ENCODE peak calls at places on chromosomes 7 and 10, in nine cellular contexts. G is A172; Y is ELR; K is cardiac septum; S is germinal center; O is heart right ventricle; N is stimulated activated CD8-positive, alpha-beta memory T cell treated with anti-CD3 and anti-CD28 coated beads, Interleukin-15, amount 100 ng/mL, for 24 hours; R is NCI-H1092; F is NB4. V is an unnamed sample.

GRCh38 chr7:44964831-44965440 is 13.9 kb downstream of the MYO1G start:
- DNase-seq in Y (no peak), G (no peak), O (no peak), S (no peak), K (peak), F (peak), N (no peak), R (no peak), V (no peak)

GRCh38 chr7:136275794-136276193 is 298.6 kb upstream of the MTPN start:
- DNase-seq in F (no peak), K (no peak), S (no peak), N (no peak), R (no peak), O (no peak), G (no peak), Y (peak), V (no peak)

GRCh38 chr10:46318808-46319207 is 32.0 kb downstream of the ANTXRL start:
- DNase-seq in Y (no peak), R (no peak), O (no peak), N (no peak), S (no peak), K (no peak), G (no peak), F (no peak), V (no peak)

GRCh38 chr7:15446280-15446679 is 115.5 kb downstream of the AGMO start:
- DNase-seq in N (no peak), R (no peak), G (no peak), O (no peak), Y (no peak), F (no peak), S (no peak), K (no peak), V (no peak)

GRCh38 chr7:83020171-83020570 is 142.5 kb downstream of the PCLO start:
- DNase-seq in N (no peak), G (no peak), K (no peak), R (no peak), Y (no peak), F (no peak), S (no peak), O (no peak), V (no peak)

GRCh38 chr10:24448351-24449009 is 239.5 kb downstream of the KIAA1217 start:
- DNase-seq in R (no peak), G (no peak), Y (peak), N (no peak), F (no peak), S (no peak), O (no peak), K (no peak), V (peak)

GRCh38 chr7:30971840-30972563 is 8.2 kb downstream of the GHRHR start:
- DNase-seq in S (no peak), Y (no peak), F (no peak), G (no peak), N (no peak), K (peak), O (no peak), R (no peak), V (no peak)

GRCh38 chr10:88791924-88792323 is 10.6 kb upstream of the LIPM start:
- DNase-seq in Y (peak), R (no peak), S (no peak), K (no peak), G (peak), N (no peak), O (no peak), F (peak), V (peak)

GRCh38 chr10:49288341-49289065 is 10.5 kb upstream of the C10orf71 start:
- DNase-seq in S (no peak), Y (no peak), N (no peak), O (no peak), G (no peak), K (peak), R (no peak), F (no peak), V (no peak)

GRCh38 chr7:106057962-106058901 is 53.9 kb downstream of the SYPL1 start:
- DNase-seq in K (no peak), O (no peak), Y (no peak), G (no peak), R (no peak), N (no peak), S (peak), F (no peak), V (peak)

GRCh38 chr7:142871260-142872105 is 14.1 kb downstream of the TRPV6 start:
- DNase-seq in Y (no peak), F (no peak), G (no peak), K (peak), S (no peak), R (no peak), N (no peak), O (no peak), V (no peak)

GRCh38 chr7:134514663-134515062 is 12.7 kb upstream of the AKR1B10 start:
- DNase-seq in S (peak), O (no peak), F (peak), Y (peak), N (no peak), G (peak), K (no peak), R (peak), V (peak)

GRCh38 chr7:136874393-136875032 is 6.1 kb downstream of the CHRM2 start:
- DNase-seq in Y (peak), G (peak), F (peak), S (no peak), R (no peak), N (no peak), O (no peak), K (no peak), V (peak)

GRCh38 chr7:105937411-105937810 is 25.7 kb upstream of the CDHR3 start:
- DNase-seq in K (no peak), F (no peak), Y (no peak), G (no peak), S (no peak), R (no peak), N (no peak), O (no peak), V (no peak)

GRCh38 chr7:20484366-20484765 is 131.1 kb upstream of the ABCB5 start:
- DNase-seq in Y (no peak), K (no peak), F (no peak), S (no peak), G (no peak), N (no peak), O (no peak), R (no peak), V (peak)

GRCh38 chr7:159039716-159040115 is 105.0 kb downstream of the VIPR2 start:
- DNase-seq in R (no peak), F (no peak), N (no peak), Y (no peak), K (peak), G (no peak), O (no peak), S (no peak), V (no peak)

GRCh38 chr7:1403844-1404404 is 55.3 kb downstream of the MICALL2 start:
- DNase-seq in Y (peak), R (peak), G (peak), K (no peak), O (no peak), F (peak), N (no peak), S (no peak), V (no peak)

GRCh38 chr7:130400120-130400572 is 19.9 kb downstream of the CPA1 start:
- DNase-seq in O (no peak), S (no peak), N (no peak), K (no peak), F (no peak), Y (no peak), G (no peak), R (no peak), V (no peak)

GRCh38 chr10:31650010-31650409 is 278.6 kb downstream of the ARHGAP12 start:
- DNase-seq in K (peak), Y (peak), G (peak), S (no peak), O (peak), R (no peak), F (no peak), N (no peak), V (peak)

GRCh38 chr10:84308481-84309304 is 19.7 kb upstream of the CCSER2 start:
- DNase-seq in Y (peak), N (no peak), S (no peak), G (peak), K (no peak), F (peak), R (no peak), O (peak), V (no peak)

GRCh38 chr7:51589111-51589510 is 272.5 kb upstream of the COBL start:
- DNase-seq in N (no peak), G (no peak), O (no peak), Y (no peak), K (no peak), R (no peak), F (no peak), S (no peak), V (no peak)

GRCh38 chr10:1527951-1528350 is 209.4 kb downstream of the ADARB2 start:
- DNase-seq in Y (no peak), G (no peak), F (no peak), S (no peak), N (no peak), K (peak), R (no peak), O (no peak), V (no peak)

GRCh38 chr7:27784399-27785053 is 44.6 kb downstream of the TAX1BP1 start:
- DNase-seq in G (peak), Y (peak), K (no peak), S (peak), F (peak), N (no peak), O (no peak), R (no peak), V (peak)

GRCh38 chr7:105837765-105838241 is 38.6 kb downstream of the ATXN7L1 start:
- DNase-seq in O (peak), F (no peak), S (no peak), R (peak), Y (no peak), K (no peak), N (no peak), G (no peak), V (no peak)

GRCh38 chr10:59580257-59580863 is 129.3 kb downstream of the SLC16A9 start:
- DNase-seq in F (peak), O (no peak), Y (peak), G (no peak), N (no peak), K (no peak), S (no peak), R (no peak), V (peak)

GRCh38 chr7:27906385-27907091 is 166.6 kb downstream of the TAX1BP1 start:
- DNase-seq in G (no peak), Y (no peak), K (no peak), F (no peak), N (no peak), R (no peak), O (no peak), S (no peak), V (no peak)

GRCh38 chr7:96669812-96670211 is 39.8 kb downstream of the SEM1 start:
- DNase-seq in N (no peak), R (no peak), Y (peak), K (no peak), F (no peak), O (no peak), G (no peak), S (no peak), V (peak)

GRCh38 chr7:44958645-44959344 is 20.0 kb downstream of the MYO1G start:
- DNase-seq in O (no peak), K (no peak), S (no peak), Y (no peak), F (peak), N (no peak), R (no peak), G (no peak), V (no peak)

GRCh38 chr10:16644146-16644545 is 122.5 kb upstream of the C1QL3 start:
- DNase-seq in S (no peak), G (peak), R (no peak), Y (peak), F (peak), N (no peak), O (no peak), K (no peak), V (peak)

GRCh38 chr7:10239643-10240345 is 733.9 kb upstream of the PHF14 start:
- DNase-seq in F (no peak), Y (no peak), O (no peak), N (no peak), R (no peak), S (no peak), K (no peak), G (no peak), V (no peak)

GRCh38 chr10:44925224-44925623 is 14.1 kb downstream of the TMEM72 start:
- DNase-seq in F (peak), S (no peak), O (no peak), N (no peak), G (no peak), K (peak), R (no peak), Y (peak), V (no peak)

GRCh38 chr10:11986593-11987216 is 55.9 kb downstream of the UPF2 start:
- DNase-seq in N (peak), S (peak), R (no peak), G (peak), Y (peak), F (peak), K (peak), O (peak), V (peak)

GRCh38 chr10:34288634-34289033 is 526.5 kb downstream of the PARD3 start:
- DNase-seq in O (no peak), F (no peak), N (no peak), R (no peak), S (no peak), K (no peak), Y (peak), G (no peak), V (peak)

V was measured in epithelial cell of esophagus.